ENCODE peak calls at places on chromosomes 5 and 9, in seven cellular contexts. U, H, P, J, I, W and Q are unnamed samples.

GRCh38 chr9:127505396-127506116 is 54.2 kb downstream of the LRSAM1 start:
- DNase-seq in H (peak), I (no peak), U (peak), P (no peak), W (no peak), J (no peak), Q (no peak)

GRCh38 chr5:176740131-176740701 is 70.1 kb upstream of the UNC5A start:
- DNase-seq in W (peak), U (no peak), P (no peak), H (no peak), I (no peak), J (no peak), Q (peak)

GRCh38 chr5:73213566-73213998 is 40.6 kb downstream of the TMEM174 start:
- DNase-seq in W (no peak), P (no peak), H (no peak), I (no peak), U (peak), J (no peak), Q (no peak)

GRCh38 chr5:151717390-151717789 is 30.7 kb upstream of the SPARC start:
- DNase-seq in P (no peak), H (no peak), J (no peak), U (peak), W (no peak), I (no peak), Q (no peak)

GRCh38 chr5:88666761-88667186 is 216.2 kb downstream of the MEF2C start:
- DNase-seq in J (no peak), W (no peak), P (no peak), U (peak), I (no peak), H (no peak), Q (no peak)

GRCh38 chr9:4137234-4137633 is 162.6 kb downstream of the GLIS3 start:
- DNase-seq in I (no peak), J (no peak), P (no peak), W (no peak), U (peak), H (no peak), Q (no peak)

GRCh38 chr5:36147681-36148080 is 4.0 kb downstream of the LMBRD2 start:
- DNase-seq in P (no peak), U (peak), H (no peak), W (no peak), I (no peak), J (no peak), Q (no peak)

GRCh38 chr5:81848368-81848767 is 97.5 kb upstream of the SSBP2 start:
- DNase-seq in P (no peak), J (no peak), I (no peak), W (no peak), U (no peak), H (no peak), Q (no peak)

GRCh38 chr5:163498886-163499285 is 6.5 kb upstream of the MAT2B start:
- DNase-seq in U (peak), P (no peak), H (no peak), J (no peak), W (no peak), I (no peak), Q (no peak)